ENCODE peak calls at places on chromosome 19, in six cellular contexts. One of them, this sample, is unnamed.
A peak's percentile ranks its signal among the peaks of the same experiment; 100 is the strongest.

GRCh38 chr19:47447470-47448359 is 24.0 kb downstream of the SLC8A2 start:
- DNase-seq in H54: no peak
- DNase-seq in WTC11: peak; percentile 99
- DNase-seq in Calu3: peak; percentile 44
- DNase-seq in nucleus accumbens: peak; percentile 15
- DNase-seq in effector memory CD4-positive, alpha-beta T cell: no peak
- DNase-seq in this sample: peak; percentile 92

GRCh38 chr19:46860846-46861690 is at the start of gene ARHGAP35:
- DNase-seq in effector memory CD4-positive, alpha-beta T cell: peak; percentile 76
- DNase-seq in Calu3: no peak
- DNase-seq in nucleus accumbens: peak; percentile 89
- DNase-seq in H54: no peak
- DNase-seq in WTC11: peak; percentile 69
- DNase-seq in this sample: peak; percentile 90

GRCh38 chr19:4638330-4638729 is 986 bp upstream of the TNFAIP8L1 start:
- DNase-seq in WTC11: no peak
- DNase-seq in H54: no peak
- DNase-seq in nucleus accumbens: no peak
- DNase-seq in Calu3: no peak
- DNase-seq in effector memory CD4-positive, alpha-beta T cell: no peak
- DNase-seq in this sample: no peak

GRCh38 chr19:58518261-58519086 is 1.1 kb downstream of the ZBTB45 start:
- DNase-seq in nucleus accumbens: no peak
- DNase-seq in WTC11: no peak
- DNase-seq in Calu3: peak; percentile 23
- DNase-seq in H54: no peak
- DNase-seq in effector memory CD4-positive, alpha-beta T cell: no peak
- DNase-seq in this sample: no peak

GRCh38 chr19:46240693-46241092 is 11.2 kb downstream of the IGFL1 start:
- DNase-seq in WTC11: no peak
- DNase-seq in Calu3: no peak
- DNase-seq in effector memory CD4-positive, alpha-beta T cell: no peak
- DNase-seq in nucleus accumbens: no peak
- DNase-seq in H54: no peak
- DNase-seq in this sample: no peak

GRCh38 chr19:42099336-42099925 is 23.5 kb downstream of the ZNF574 start:
- DNase-seq in nucleus accumbens: no peak
- DNase-seq in Calu3: no peak
- DNase-seq in H54: no peak
- DNase-seq in WTC11: no peak
- DNase-seq in effector memory CD4-positive, alpha-beta T cell: no peak
- DNase-seq in this sample: no peak

GRCh38 chr19:44525721-44526430 is 3.6 kb downstream of the CEACAM20 start:
- DNase-seq in Calu3: no peak
- DNase-seq in effector memory CD4-positive, alpha-beta T cell: no peak
- DNase-seq in WTC11: no peak
- DNase-seq in H54: no peak
- DNase-seq in nucleus accumbens: no peak
- DNase-seq in this sample: no peak

GRCh38 chr19:47610546-47610894 is 1.6 kb downstream of the BICRA start:
- DNase-seq in WTC11: no peak
- DNase-seq in nucleus accumbens: no peak
- DNase-seq in effector memory CD4-positive, alpha-beta T cell: no peak
- DNase-seq in H54: no peak
- DNase-seq in Calu3: no peak
- DNase-seq in this sample: no peak

GRCh38 chr19:10535613-10536012 is 8.1 kb upstream of the ATG4D start:
- DNase-seq in Calu3: no peak
- DNase-seq in H54: no peak
- DNase-seq in effector memory CD4-positive, alpha-beta T cell: no peak
- DNase-seq in nucleus accumbens: no peak
- DNase-seq in WTC11: no peak
- DNase-seq in this sample: no peak

GRCh38 chr19:57888494-57889231 is at the start of gene ZNF814:
- DNase-seq in WTC11: peak; percentile 94
- DNase-seq in H54: no peak
- DNase-seq in nucleus accumbens: peak; percentile 78
- DNase-seq in Calu3: no peak
- DNase-seq in effector memory CD4-positive, alpha-beta T cell: peak; percentile 60
- DNase-seq in this sample: peak; percentile 10

GRCh38 chr19:58007285-58007684 is 4.7 kb upstream of the ZNF606 start:
- DNase-seq in nucleus accumbens: no peak
- DNase-seq in Calu3: no peak
- DNase-seq in effector memory CD4-positive, alpha-beta T cell: no peak
- DNase-seq in WTC11: peak; percentile 34
- DNase-seq in H54: no peak
- DNase-seq in this sample: no peak

GRCh38 chr19:30790048-30790680 is 418.0 kb downstream of the ZNF536 start:
- DNase-seq in effector memory CD4-positive, alpha-beta T cell: no peak
- DNase-seq in Calu3: no peak
- DNase-seq in WTC11: no peak
- DNase-seq in H54: no peak
- DNase-seq in nucleus accumbens: no peak
- DNase-seq in this sample: no peak